ENCODE peak calls at places on chromosomes 5 and 9, in seven cellular contexts. Q, S, W, N, U, X and Z are unnamed samples.

GRCh38 chr5:40333459-40334241 is 346.1 kb upstream of the PTGER4 start:
- DNase-seq in Q (peak; percentile 33), S (peak; percentile 63), W (no peak), N (no peak), U (peak; percentile 60), X (no peak), Z (peak; percentile 29)

GRCh38 chr9:93930070-93930469 is 25.1 kb downstream of the BARX1 start:
- DNase-seq in Q (no peak), S (no peak), W (no peak), N (no peak), U (no peak), X (no peak), Z (no peak)

GRCh38 chr5:177304392-177305119 is 957 bp downstream of the PRELID1 start:
- DNase-seq in Q (no peak), S (no peak), W (peak; percentile 39), N (no peak), U (peak; percentile 41), X (peak; percentile 42), Z (no peak)

GRCh38 chr9:14348241-14349140 is 34.5 kb upstream of the NFIB start:
- DNase-seq in Q (peak; percentile 44), S (no peak), W (peak; percentile 41), N (peak; percentile 34), U (no peak), X (no peak), Z (no peak)

GRCh38 chr5:75716715-75717081 is 539 bp downstream of the POC5 start:
- DNase-seq in Q (no peak), S (no peak), W (no peak), N (no peak), U (no peak), X (no peak), Z (no peak)

GRCh38 chr9:13787234-13787833 is 507.8 kb upstream of the MPDZ start:
- DNase-seq in Q (peak; percentile 44), S (peak; percentile 4), W (no peak), N (no peak), U (peak; percentile 88), X (no peak), Z (no peak)

GRCh38 chr5:123785160-123786001 is 273.4 kb downstream of the CSNK1G3 start:
- DNase-seq in Q (peak; percentile 58), S (peak; percentile 29), W (no peak), N (no peak), U (peak; percentile 77), X (no peak), Z (peak; percentile 31)

GRCh38 chr5:56402273-56403223 is 169.4 kb upstream of the ANKRD55 start:
- DNase-seq in Q (no peak), S (no peak), W (no peak), N (no peak), U (no peak), X (no peak), Z (no peak)

GRCh38 chr5:127518319-127518621 is 830 bp downstream of the PRRC1 start:
- DNase-seq in Q (peak; percentile 70), S (peak; percentile 74), W (no peak), N (no peak), U (peak; percentile 56), X (no peak), Z (peak; percentile 14)

GRCh38 chr9:88007291-88007650 is 32.9 kb upstream of the CDK20 start:
- DNase-seq in Q (no peak), S (no peak), W (no peak), N (no peak), U (no peak), X (peak; percentile 3), Z (no peak)

DNA sequence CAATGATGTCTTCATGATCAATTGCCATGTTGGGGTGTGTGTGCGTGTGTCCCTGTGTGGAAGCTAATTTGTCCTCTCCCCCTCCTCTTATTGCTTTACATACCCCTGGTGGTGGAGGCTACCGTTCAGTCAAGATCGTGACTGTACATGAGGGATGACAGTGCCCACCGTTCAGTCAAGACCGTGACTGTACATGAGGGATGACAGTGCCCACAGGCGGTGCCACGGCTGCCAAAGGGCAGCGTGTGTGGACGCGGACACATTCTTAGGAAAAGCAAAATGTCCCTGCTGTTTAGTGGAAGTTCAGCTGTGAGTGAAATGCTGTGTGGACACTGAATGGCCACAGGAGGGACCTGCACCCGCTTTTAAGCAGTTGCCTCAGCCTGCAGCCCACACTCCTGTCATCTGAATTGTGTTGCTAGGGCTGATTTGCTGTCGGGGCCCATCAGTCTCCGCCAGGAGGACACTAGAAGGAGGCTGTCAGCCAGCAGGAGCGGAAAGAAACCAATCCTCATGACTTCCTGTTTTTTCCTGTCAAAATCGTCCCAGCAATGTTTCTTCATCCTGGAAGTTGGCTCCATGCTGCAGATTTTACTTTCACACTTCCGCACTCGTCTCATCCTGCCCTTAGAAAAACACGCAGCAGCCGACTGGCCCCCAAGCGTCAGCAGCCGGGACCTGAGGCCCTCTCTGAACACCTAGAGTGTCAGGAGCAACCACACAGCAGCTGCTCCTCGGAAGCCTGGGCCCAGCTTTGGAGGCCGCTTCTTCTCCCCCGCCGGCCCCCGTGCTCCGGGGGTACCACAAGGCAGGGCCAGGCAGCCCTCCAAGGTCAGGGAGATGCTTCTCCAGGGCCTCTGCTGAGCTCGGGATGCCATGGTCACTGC is 9.1 kb downstream of the OR2V1 start:
- DNase-seq in Q (no peak), S (no peak), W (no peak), N (no peak), U (no peak), X (peak; percentile 33), Z (no peak)
- TF ChIP-seq CTCF in Q (no peak), S (peak; percentile 21), W (no peak), N (no peak), U (no peak), X (no peak), Z (no peak)

GRCh38 chr9:69933445-69933844 is 110.2 kb upstream of the MAMDC2 start:
- DNase-seq in Q (no peak), S (no peak), W (no peak), N (no peak), U (no peak), X (no peak), Z (no peak)

GRCh38 chr9:69931340-69931739 is 110.7 kb downstream of the CFAP95 start:
- DNase-seq in Q (peak; percentile 46), S (peak; percentile 10), W (no peak), N (no peak), U (no peak), X (peak; percentile 0), Z (no peak)

GRCh38 chr9:69937358-69937757 is 106.3 kb upstream of the MAMDC2 start:
- DNase-seq in Q (no peak), S (peak; percentile 35), W (no peak), N (no peak), U (peak; percentile 61), X (no peak), Z (no peak)

GRCh38 chr9:69936427-69936826 is 107.2 kb upstream of the MAMDC2 start:
- DNase-seq in Q (peak; percentile 53), S (peak; percentile 72), W (no peak), N (no peak), U (peak; percentile 75), X (no peak), Z (no peak)

DNA sequence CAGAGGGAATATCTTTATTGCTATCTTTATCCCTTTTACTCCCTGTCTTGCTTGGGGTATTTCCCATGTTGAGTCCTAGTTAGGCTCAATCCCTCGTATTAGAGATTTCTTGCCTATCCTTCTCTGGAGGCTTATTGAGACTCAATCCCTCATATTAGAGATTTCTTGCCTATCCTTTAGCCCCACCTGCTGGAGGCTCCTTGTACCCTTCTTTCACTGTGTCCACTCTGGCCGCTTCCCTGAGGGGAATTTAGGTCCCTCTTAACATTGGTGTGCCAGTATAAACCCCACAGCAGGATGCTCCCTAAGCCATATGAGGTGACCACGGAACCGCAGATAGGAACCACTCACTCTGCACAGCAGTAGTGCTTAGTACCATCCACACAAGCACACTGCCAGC is 110.7 kb upstream of the MAMDC2 start:
- DNase-seq in Q (peak; percentile 42), S (peak; percentile 27), W (no peak), N (no peak), U (no peak), X (peak; percentile 8), Z (no peak)
- TF ChIP-seq CTCF in Q (peak; percentile 39), S (peak; percentile 75), W (no peak), N (no peak), U (peak; percentile 35), X (no peak), Z (peak; percentile 27)

GRCh38 chr9:107235765-107236442 is 47.2 kb upstream of the RAD23B start:
- DNase-seq in Q (no peak), S (no peak), W (no peak), N (no peak), U (no peak), X (no peak), Z (no peak)

GRCh38 chr9:107237873-107238272 is 45.2 kb upstream of the RAD23B start:
- DNase-seq in Q (no peak), S (no peak), W (no peak), N (no peak), U (peak; percentile 38), X (no peak), Z (no peak)

GRCh38 chr9:107240260-107240659 is 42.8 kb upstream of the RAD23B start:
- DNase-seq in Q (no peak), S (no peak), W (no peak), N (no peak), U (no peak), X (no peak), Z (no peak)

GRCh38 chr9:107242073-107243063 is 40.7 kb upstream of the RAD23B start:
- DNase-seq in Q (no peak), S (no peak), W (no peak), N (no peak), U (peak; percentile 64), X (no peak), Z (no peak)

DNA sequence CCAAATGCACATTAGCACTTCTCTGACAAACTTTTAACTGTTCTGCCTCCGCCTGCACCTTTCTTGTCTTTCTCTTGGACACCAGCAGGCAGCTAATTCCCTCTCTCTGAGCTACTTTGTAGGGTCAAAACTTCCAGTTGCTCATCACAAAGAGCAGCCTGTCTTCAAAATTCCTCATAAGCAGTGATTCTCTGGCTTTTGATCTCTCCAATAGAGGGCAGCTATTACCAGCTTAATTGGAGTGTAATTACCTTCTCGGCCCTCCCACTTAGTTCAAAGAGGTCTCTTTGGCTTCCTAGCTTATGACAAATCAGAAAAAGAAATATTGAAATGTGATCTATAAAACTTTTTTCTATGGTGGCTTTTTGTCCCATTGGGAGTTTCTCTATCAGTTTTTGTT is 43.6 kb upstream of the RAD23B start:
- DNase-seq in Q (no peak), S (peak; percentile 43), W (no peak), N (no peak), U (peak; percentile 65), X (peak; percentile 41), Z (no peak)
- TF ChIP-seq CTCF in Q (peak; percentile 17), S (peak; percentile 66), W (no peak), N (no peak), U (peak; percentile 37), X (peak; percentile 21), Z (no peak)

GRCh38 chr9:121537283-121537682 is 37.6 kb upstream of the GGTA1 start:
- DNase-seq in Q (no peak), S (no peak), W (no peak), N (no peak), U (no peak), X (no peak), Z (no peak)

GRCh38 chr9:121541945-121542344 is 42.3 kb upstream of the GGTA1 start:
- DNase-seq in Q (no peak), S (no peak), W (no peak), N (no peak), U (no peak), X (no peak), Z (no peak)

GRCh38 chr9:121532881-121533280 is 33.2 kb upstream of the GGTA1 start:
- DNase-seq in Q (no peak), S (no peak), W (no peak), N (no peak), U (no peak), X (no peak), Z (no peak)

GRCh38 chr9:121541256-121541655 is 41.6 kb upstream of the GGTA1 start:
- DNase-seq in Q (no peak), S (no peak), W (no peak), N (no peak), U (no peak), X (no peak), Z (no peak)

GRCh38 chr9:121538221-121538620 is 38.6 kb upstream of the GGTA1 start:
- DNase-seq in Q (no peak), S (no peak), W (no peak), N (no peak), U (no peak), X (no peak), Z (no peak)
- TF ChIP-seq CTCF in Q (peak; percentile 1), S (no peak), W (no peak), N (no peak), U (no peak), X (no peak), Z (no peak)